ENCODE peak calls at places on chromosomes 7 and 10, in six cellular contexts. D is naive thymus-derived CD4-positive, alpha-beta T cell; Q is Caco-2; X is CD8-positive, alpha-beta T cell; A is lower lobe of right lung; Y is PC-3. J is an unnamed sample. For H3K9me3, the result is how much of the 10 kb centered on the place peaks cover.

GRCh38 chr7:88042157-88042556 is 108.1 kb downstream of the ADAM22 start:
- DNase-seq in D (no peak), X (no peak), A (no peak), Y (no peak), Q (no peak), J (no peak)

GRCh38 chr7:68529221-68529620 is 1069.1 kb upstream of the AUTS2 start:
- DNase-seq in Y (no peak), Q (no peak), A (no peak), D (no peak), X (no peak), J (no peak)

GRCh38 chr10:63758080-63758479 is 236.9 kb downstream of the REEP3 start:
- DNase-seq in Q (no peak), Y (no peak), D (no peak), A (no peak), X (no peak), J (no peak)

GRCh38 chr7:1849351-1849951 is 179.4 kb downstream of the ELFN1 start:
- DNase-seq in Y (no peak), A (peak), D (no peak), X (no peak), Q (no peak), J (no peak)

GRCh38 chr10:62614389-62615157 is 189.9 kb upstream of the ADO start:
- DNase-seq in Q (no peak), X (no peak), A (no peak), Y (peak), D (no peak), J (no peak)

GRCh38 chr10:98425511-98426352 is 10.8 kb upstream of the PYROXD2 start:
- DNase-seq in A (no peak), D (peak), X (peak), Y (peak), Q (no peak), J (peak)

GRCh38 chr10:14712991-14713422 is 61.7 kb downstream of the FAM107B start:
- DNase-seq in Q (peak), D (no peak), X (no peak), Y (no peak), A (no peak), J (no peak)

GRCh38 chr7:127876393-127876792 is 154.8 kb downstream of the LRRC4 start:
- DNase-seq in Y (no peak), D (no peak), A (no peak), X (no peak), Q (no peak), J (no peak)

GRCh38 chr10:118108194-118109026 is 61.7 kb upstream of the RAB11FIP2 start:
- DNase-seq in X (no peak), Y (no peak), A (no peak), Q (no peak), D (no peak), J (no peak)

GRCh38 chr7:27235387-27236052 is 7.1 kb upstream of the EVX1 start:
- DNase-seq in D (no peak), X (no peak), Y (peak), A (no peak), Q (peak), J (peak)

GRCh38 chr7:118059209-118059608 is 124.8 kb upstream of the LSM8 start:
- DNase-seq in X (no peak), Q (no peak), Y (peak), D (no peak), A (no peak), J (no peak)

GRCh38 chr10:19719320-19719719 is 96.9 kb upstream of the PLXDC2 start:
- DNase-seq in Y (peak), D (no peak), X (no peak), Q (no peak), A (no peak), J (peak)

GRCh38 chr7:97187067-97187466 is 69.6 kb downstream of the SDHAF3 start:
- DNase-seq in Q (no peak), X (no peak), D (no peak), A (no peak), Y (peak), J (no peak)

GRCh38 chr7:80478683-80479082 is 33.2 kb downstream of the GNAT3 start:
- DNase-seq in A (no peak), D (no peak), Y (peak), Q (no peak), X (no peak), J (no peak)

DNA sequence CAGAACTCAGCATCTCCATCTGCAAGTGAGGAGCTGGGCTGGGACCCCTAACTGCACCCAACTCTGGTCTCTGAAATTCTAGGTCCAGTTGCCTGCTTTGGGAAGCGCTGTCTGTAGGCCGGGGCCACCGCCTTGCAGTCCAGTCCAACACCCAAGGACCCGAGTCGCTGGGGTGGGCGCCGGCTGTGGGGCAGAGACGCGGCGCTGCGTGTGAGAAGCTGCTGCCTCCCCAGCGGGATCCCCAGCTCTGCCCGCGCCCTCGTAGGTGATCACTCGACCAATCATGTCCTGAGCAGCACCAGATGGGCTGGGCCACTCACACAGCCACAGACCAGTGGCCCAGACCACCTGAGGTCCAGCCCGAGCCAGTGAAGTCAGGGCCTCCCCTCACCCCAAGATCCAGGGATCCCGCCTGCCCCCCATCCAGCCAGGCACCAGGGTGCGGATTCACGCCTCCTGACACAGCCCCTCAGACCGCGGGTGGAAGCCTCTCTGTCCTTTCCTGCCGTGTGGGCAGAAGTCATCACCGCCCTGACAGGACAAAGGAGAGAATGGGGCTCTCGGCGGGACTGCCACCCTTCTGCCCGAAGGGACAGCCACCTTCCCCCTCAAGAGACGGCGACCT is 67.4 kb upstream of the ADGRA1 start:
- DNase-seq in Y (no peak), X (no peak), A (no peak), D (no peak), Q (no peak), J (no peak)
- H3K9me3 ChIP-seq in Y (under half), X (under half), A (under half), D (under half), Q (under half), J (under half)

GRCh38 chr10:58731276-58731675 is 218.6 kb downstream of the BICC1 start:
- DNase-seq in A (no peak), X (no peak), Y (no peak), Q (no peak), D (no peak), J (no peak)

GRCh38 chr10:58733436-58733835 is 220.8 kb downstream of the BICC1 start:
- DNase-seq in D (no peak), X (no peak), Q (no peak), A (no peak), Y (no peak), J (no peak)

GRCh38 chr10:58734116-58734515 is 221.4 kb downstream of the BICC1 start:
- DNase-seq in A (no peak), Y (no peak), X (no peak), Q (no peak), D (no peak), J (no peak)

GRCh38 chr10:58740620-58741369 is 228.1 kb downstream of the BICC1 start:
- DNase-seq in Y (no peak), Q (no peak), X (no peak), A (no peak), D (no peak), J (no peak)

GRCh38 chr10:58735087-58735486 is 222.4 kb downstream of the BICC1 start:
- DNase-seq in X (no peak), Y (no peak), D (no peak), Q (no peak), A (no peak), J (no peak)
- H3K4me3 ChIP-seq in X (no peak), Y (no peak), D (no peak), Q (no peak), A (no peak), J (no peak)

GRCh38 chr7:157793973-157794763 is 457.4 kb downstream of the DNAJB6 start:
- DNase-seq in Q (no peak), Y (no peak), A (no peak), D (no peak), X (no peak), J (no peak)
- H3K9me3 ChIP-seq in Q (under half), Y (under half), A (under half), D (under half), X (under half), J (under half)

DNA sequence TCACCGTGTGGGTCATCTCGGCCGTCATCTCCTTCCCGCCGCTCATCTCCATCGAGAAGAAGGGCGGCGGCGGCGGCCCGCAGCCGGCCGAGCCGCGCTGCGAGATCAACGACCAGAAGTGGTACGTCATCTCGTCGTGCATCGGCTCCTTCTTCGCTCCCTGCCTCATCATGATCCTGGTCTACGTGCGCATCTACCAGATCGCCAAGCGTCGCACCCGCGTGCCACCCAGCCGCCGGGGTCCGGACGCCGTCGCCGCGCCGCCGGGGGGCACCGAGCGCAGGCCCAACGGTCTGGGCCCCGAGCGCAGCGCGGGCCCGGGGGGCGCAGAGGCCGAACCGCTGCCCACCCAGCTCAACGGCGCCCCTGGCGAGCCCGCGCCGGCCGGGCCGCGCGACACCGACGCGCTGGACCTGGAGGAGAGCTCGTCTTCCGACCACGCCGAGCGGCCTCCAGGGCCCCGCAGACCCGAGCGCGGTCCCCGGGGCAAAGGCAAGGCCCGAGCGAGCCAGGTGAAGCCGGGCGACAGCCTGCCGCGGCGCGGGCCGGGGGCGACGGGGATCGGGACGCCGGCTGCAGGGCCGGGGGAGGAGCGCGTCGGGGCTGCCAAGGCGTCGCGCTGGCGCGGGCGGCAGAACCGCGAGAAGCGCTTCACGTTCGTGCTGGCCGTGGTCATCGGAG is 1.8 kb downstream of the ADRA2A start:
- DNase-seq in Q (no peak), X (no peak), Y (no peak), D (no peak), A (no peak), J (no peak)
- H3K4me3 ChIP-seq in Q (no peak), X (no peak), Y (no peak), D (no peak), A (peak), J (no peak)

GRCh38 chr10:122966879-122967278 is 12.9 kb upstream of the C10orf88 start:
- DNase-seq in Q (no peak), A (no peak), Y (no peak), X (no peak), D (no peak), J (no peak)
- H3K9me3 ChIP-seq in Q (under half), A (under half), Y (under half), X (under half), D (under half), J (under half)

GRCh38 chr10:47098964-47099363 is 187.7 kb downstream of the PTPN20 start:
- DNase-seq in X (no peak), D (no peak), A (no peak), Q (no peak), Y (no peak), J (no peak)

GRCh38 chr10:47099445-47099844 is 188.2 kb downstream of the PTPN20 start:
- DNase-seq in Q (no peak), A (no peak), X (no peak), D (no peak), Y (no peak), J (no peak)

GRCh38 chr10:47095848-47096612 is 184.8 kb downstream of the PTPN20 start:
- DNase-seq in A (no peak), D (no peak), X (no peak), Q (no peak), Y (no peak), J (no peak)

GRCh38 chr10:47101196-47101595 is 190.0 kb downstream of the PTPN20 start:
- DNase-seq in Y (no peak), X (no peak), D (no peak), A (no peak), Q (no peak), J (no peak)

DNA sequence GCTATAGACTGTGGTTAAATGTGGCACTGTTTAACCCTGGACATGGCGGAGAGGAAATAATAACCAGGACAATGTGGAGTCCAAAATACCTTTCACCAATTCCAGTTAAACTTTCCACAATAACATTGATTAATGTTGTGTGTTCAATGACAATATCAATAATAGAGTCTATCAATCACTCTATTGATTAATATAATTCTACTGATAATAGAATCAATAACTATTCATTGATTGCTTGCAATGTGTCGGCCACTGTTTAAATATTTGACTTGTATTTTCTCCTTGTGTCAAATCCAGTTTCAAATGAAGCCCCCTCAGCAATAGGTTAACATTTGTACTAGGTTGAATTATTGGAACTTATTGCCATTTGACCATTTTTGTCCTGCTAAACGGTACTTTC is 187.0 kb downstream of the PTPN20 start:
- DNase-seq in X (no peak), Q (no peak), Y (no peak), A (no peak), D (no peak), J (no peak)
- H3K4me3 ChIP-seq in X (no peak), Q (no peak), Y (no peak), A (no peak), D (no peak), J (no peak)

GRCh38 chr7:57416601-57417358 is 33.2 kb upstream of the ZNF716 start:
- DNase-seq in Q (no peak), D (no peak), X (no peak), Y (no peak), A (no peak), J (no peak)
- H3K9me3 ChIP-seq in Q (under half), D (under half), X (under half), Y (under half), A (under half), J (under half)

GRCh38 chr7:98802781-98803110 is 67.1 kb downstream of the TMEM130 start:
- DNase-seq in A (no peak), Q (no peak), D (no peak), X (no peak), Y (no peak), J (no peak)
- H3K4me3 ChIP-seq in A (no peak), Q (no peak), D (no peak), X (no peak), Y (no peak), J (no peak)

GRCh38 chr7:17625038-17625437 is 315.3 kb downstream of the SNX13 start:
- DNase-seq in A (no peak), Q (no peak), Y (peak), D (no peak), X (no peak), J (no peak)

GRCh38 chr7:17624379-17624778 is 315.9 kb downstream of the SNX13 start:
- DNase-seq in X (no peak), D (no peak), Q (no peak), A (no peak), Y (no peak), J (peak)

GRCh38 chr7:17620588-17620987 is 319.7 kb downstream of the SNX13 start:
- DNase-seq in A (no peak), Q (no peak), X (no peak), Y (peak), D (no peak), J (no peak)

GRCh38 chr7:17623546-17624185 is 316.6 kb downstream of the SNX13 start:
- DNase-seq in Y (no peak), A (no peak), Q (no peak), D (no peak), X (no peak), J (no peak)

DNA sequence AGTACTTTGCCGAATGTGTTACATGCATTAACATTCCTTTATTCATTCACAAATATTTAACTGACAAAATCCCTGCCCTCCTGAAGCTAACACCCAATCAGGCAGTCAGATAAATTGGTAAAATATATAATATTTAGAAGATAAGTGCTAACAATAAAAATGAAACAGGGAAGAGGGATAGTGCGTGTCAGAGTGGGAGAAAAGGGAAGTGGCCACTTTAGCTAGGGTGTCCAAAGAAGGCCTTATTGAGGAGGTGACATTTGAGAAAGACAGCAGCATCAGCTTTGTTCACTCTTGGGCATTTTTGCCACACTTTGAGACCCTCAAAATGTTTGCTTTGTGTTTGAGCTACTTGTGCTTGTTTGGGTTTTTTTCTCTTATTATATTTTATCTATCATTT is 317.9 kb downstream of the SNX13 start:
- DNase-seq in A (no peak), Y (no peak), D (no peak), X (no peak), Q (no peak), J (no peak)
- H3K9me3 ChIP-seq in A (under half), Y (under half), D (under half), X (under half), Q (under half), J (under half)

J was measured in small intestine.